ENCODE peak calls at places on chromosome 14, in four cellular contexts. One of them, this sample, is unnamed.

GRCh38 chr14:75724414-75725204 is 63.6 kb downstream of the TTLL5 start:
- DNase-seq in right cardiac atrium: peak; percentile 57
- DNase-seq in PC-3: no peak
- DNase-seq in NT2/D1: no peak
- DNase-seq in this sample: no peak

GRCh38 chr14:99515301-99516155 is 34.3 kb downstream of the CCNK start:
- DNase-seq in PC-3: no peak
- DNase-seq in NT2/D1: no peak
- DNase-seq in right cardiac atrium: no peak
- DNase-seq in this sample: no peak

GRCh38 chr14:75119056-75119455 is 7.8 kb downstream of the NEK9 start:
- DNase-seq in NT2/D1: no peak
- DNase-seq in right cardiac atrium: no peak
- DNase-seq in PC-3: peak; percentile 16
- DNase-seq in this sample: no peak

GRCh38 chr14:22898302-22898894 is 15.4 kb downstream of the REM2 start:
- DNase-seq in PC-3: peak; percentile 78
- DNase-seq in right cardiac atrium: peak; percentile 18
- DNase-seq in NT2/D1: no peak
- DNase-seq in this sample: no peak

GRCh38 chr14:89266754-89267153 is 150.3 kb downstream of the FOXN3 start:
- DNase-seq in NT2/D1: no peak
- DNase-seq in right cardiac atrium: no peak
- DNase-seq in PC-3: no peak
- DNase-seq in this sample: no peak

GRCh38 chr14:52755607-52756316 is 25.8 kb downstream of the STYX start:
- DNase-seq in right cardiac atrium: no peak
- DNase-seq in NT2/D1: no peak
- DNase-seq in PC-3: no peak
- DNase-seq in this sample: no peak

GRCh38 chr14:85762523-85762922 is 232.6 kb downstream of the FLRT2 start:
- DNase-seq in NT2/D1: no peak
- DNase-seq in PC-3: no peak
- DNase-seq in right cardiac atrium: no peak
- DNase-seq in this sample: no peak

GRCh38 chr14:37721976-37722659 is 126.7 kb downstream of the TTC6 start:
- DNase-seq in PC-3: no peak
- DNase-seq in right cardiac atrium: no peak
- DNase-seq in NT2/D1: no peak
- DNase-seq in this sample: no peak

GRCh38 chr14:104441275-104442106 is 138.1 kb upstream of the C14orf180 start:
- DNase-seq in right cardiac atrium: peak; percentile 13
- DNase-seq in NT2/D1: no peak
- DNase-seq in PC-3: no peak
- DNase-seq in this sample: peak; percentile 1

GRCh38 chr14:81427348-81428058 is 27.4 kb upstream of the STON2 start:
- DNase-seq in right cardiac atrium: peak; percentile 68
- DNase-seq in PC-3: peak; percentile 11
- DNase-seq in NT2/D1: no peak
- DNase-seq in this sample: no peak

GRCh38 chr14:33062881-33063280 is 124.2 kb downstream of the NPAS3 start:
- DNase-seq in PC-3: peak; percentile 79
- DNase-seq in right cardiac atrium: no peak
- DNase-seq in NT2/D1: no peak
- DNase-seq in this sample: no peak

GRCh38 chr14:38481939-38482678 is 226.2 kb upstream of the CLEC14A start:
- DNase-seq in PC-3: peak; percentile 66
- DNase-seq in NT2/D1: peak; percentile 3
- DNase-seq in right cardiac atrium: peak; percentile 28
- DNase-seq in this sample: no peak

GRCh38 chr14:74938873-74939495 is 15.9 kb upstream of the RPS6KL1 start:
- DNase-seq in NT2/D1: no peak
- DNase-seq in PC-3: no peak
- DNase-seq in right cardiac atrium: peak; percentile 36
- DNase-seq in this sample: no peak

GRCh38 chr14:75018684-75019083 is 16.0 kb downstream of the EIF2B2 start:
- DNase-seq in NT2/D1: no peak
- DNase-seq in PC-3: peak; percentile 71
- DNase-seq in right cardiac atrium: no peak
- DNase-seq in this sample: no peak

GRCh38 chr14:105838107-105838506 is 311.7 kb downstream of the TMEM121 start:
- DNase-seq in NT2/D1: no peak
- DNase-seq in PC-3: no peak
- DNase-seq in right cardiac atrium: no peak
- DNase-seq in this sample: no peak

GRCh38 chr14:36519431-36520321 is at the start of gene NKX2-1:
- DNase-seq in PC-3: no peak
- DNase-seq in NT2/D1: no peak
- DNase-seq in right cardiac atrium: no peak
- DNase-seq in this sample: peak; percentile 62

GRCh38 chr14:65600742-65601141 is 188.2 kb downstream of the FUT8 start:
- DNase-seq in NT2/D1: no peak
- DNase-seq in PC-3: no peak
- DNase-seq in right cardiac atrium: no peak
- DNase-seq in this sample: no peak

GRCh38 chr14:23306412-23307145 is at the start of gene BCL2L2:
- DNase-seq in NT2/D1: peak; percentile 93
- DNase-seq in right cardiac atrium: peak; percentile 98
- DNase-seq in PC-3: peak; percentile 87
- DNase-seq in this sample: peak; percentile 83

GRCh38 chr14:32382704-32383103 is 53.6 kb downstream of the AKAP6 start:
- DNase-seq in NT2/D1: no peak
- DNase-seq in PC-3: peak; percentile 59
- DNase-seq in right cardiac atrium: no peak
- DNase-seq in this sample: no peak

GRCh38 chr14:53458368-53458814 is 305.3 kb upstream of the DDHD1 start:
- DNase-seq in PC-3: peak; percentile 95
- DNase-seq in right cardiac atrium: no peak
- DNase-seq in NT2/D1: no peak
- DNase-seq in this sample: peak; percentile 24

GRCh38 chr14:102320033-102320660 is 601 bp downstream of the ZNF839 start:
- DNase-seq in PC-3: peak; percentile 32
- DNase-seq in right cardiac atrium: peak; percentile 77
- DNase-seq in NT2/D1: no peak
- DNase-seq in this sample: peak; percentile 43

GRCh38 chr14:33569844-33570716 is 380.8 kb downstream of the EGLN3 start:
- DNase-seq in right cardiac atrium: no peak
- DNase-seq in NT2/D1: no peak
- DNase-seq in PC-3: peak; percentile 73
- DNase-seq in this sample: peak; percentile 68

GRCh38 chr14:83140756-83141155 is 1607.1 kb upstream of the SEL1L start:
- DNase-seq in PC-3: no peak
- DNase-seq in NT2/D1: no peak
- DNase-seq in right cardiac atrium: no peak
- DNase-seq in this sample: no peak

GRCh38 chr14:73753887-73754880 is 40.0 kb upstream of the PNMA1 start:
- DNase-seq in right cardiac atrium: peak; percentile 74
- DNase-seq in NT2/D1: no peak
- DNase-seq in PC-3: peak; percentile 56
- DNase-seq in this sample: no peak

GRCh38 chr14:92754956-92755355 is 6.5 kb upstream of the LGMN start:
- DNase-seq in PC-3: no peak
- DNase-seq in NT2/D1: no peak
- DNase-seq in right cardiac atrium: no peak
- DNase-seq in this sample: no peak

GRCh38 chr14:64659366-64659765 is 44.9 kb upstream of the PLEKHG3 start:
- DNase-seq in PC-3: no peak
- DNase-seq in right cardiac atrium: no peak
- DNase-seq in NT2/D1: no peak
- DNase-seq in this sample: no peak

GRCh38 chr14:32635103-32635719 is 303.5 kb upstream of the NPAS3 start:
- DNase-seq in NT2/D1: no peak
- DNase-seq in PC-3: peak; percentile 48
- DNase-seq in right cardiac atrium: no peak
- DNase-seq in this sample: peak; percentile 76

GRCh38 chr14:94113490-94113889 is 3.0 kb downstream of the IFI27 start:
- DNase-seq in PC-3: no peak
- DNase-seq in right cardiac atrium: peak; percentile 77
- DNase-seq in NT2/D1: no peak
- DNase-seq in this sample: no peak

GRCh38 chr14:73245401-73246325 is 8.4 kb downstream of the PAPLN start:
- DNase-seq in NT2/D1: no peak
- DNase-seq in PC-3: no peak
- DNase-seq in right cardiac atrium: peak; percentile 87
- DNase-seq in this sample: no peak

GRCh38 chr14:91416744-91417133 is 881 bp downstream of the CCDC88C start:
- DNase-seq in right cardiac atrium: no peak
- DNase-seq in NT2/D1: no peak
- DNase-seq in PC-3: peak; percentile 28
- DNase-seq in this sample: no peak

DNA sequence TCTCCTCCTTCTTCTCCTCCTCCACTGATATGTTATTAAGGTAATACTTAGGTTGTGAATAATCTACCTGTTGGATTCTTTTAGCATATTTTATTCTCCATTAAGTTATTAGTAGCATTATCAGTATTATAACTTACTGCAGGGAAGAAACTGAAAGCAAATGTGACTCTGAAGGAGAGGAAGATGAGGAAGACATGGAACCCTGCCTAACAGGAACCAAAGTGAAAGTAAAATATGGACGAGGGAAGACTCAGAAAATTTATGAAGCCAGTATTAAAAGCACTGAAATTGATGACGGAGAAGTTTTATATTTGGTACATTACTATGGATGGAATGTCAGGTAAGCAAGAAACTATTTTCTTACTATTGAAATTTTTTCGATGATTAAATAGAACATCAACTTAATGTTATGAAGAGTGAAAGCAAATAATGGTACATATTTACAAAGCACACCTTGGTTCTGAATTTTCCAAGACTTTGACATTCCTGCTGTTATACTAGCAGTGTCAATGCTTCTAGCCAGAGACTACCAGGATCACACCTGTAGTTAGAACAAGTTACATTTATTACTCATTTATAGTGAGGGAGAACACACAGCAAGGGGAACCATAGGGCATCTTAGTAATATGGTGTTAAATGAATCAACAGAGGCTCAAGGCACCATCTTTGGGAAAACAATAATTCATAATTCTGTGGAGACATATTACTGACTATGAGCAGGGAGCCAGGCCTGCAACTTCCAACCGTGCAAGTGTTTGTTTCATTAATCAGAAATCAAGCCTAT is 42.0 kb upstream of the TOMM20L start:
- DNase-seq in right cardiac atrium: no peak
- DNase-seq in NT2/D1: no peak
- DNase-seq in PC-3: no peak
- DNase-seq in this sample: no peak
- H3K4me3 ChIP-seq in right cardiac atrium: peak overlapping the region; percentile 7
- H3K4me3 ChIP-seq in NT2/D1: no peak overlapping the region
- H3K4me3 ChIP-seq in PC-3: peak overlapping the region; percentile 40
- H3K4me3 ChIP-seq in this sample: no peak overlapping the region

GRCh38 chr14:100823488-100823887 is 2.4 kb upstream of the MEG3 start:
- DNase-seq in NT2/D1: no peak
- DNase-seq in PC-3: no peak
- DNase-seq in right cardiac atrium: no peak
- DNase-seq in this sample: no peak

GRCh38 chr14:100826371-100827139 is 637 bp downstream of the MEG3 start:
- DNase-seq in NT2/D1: no peak
- DNase-seq in right cardiac atrium: peak; percentile 58
- DNase-seq in PC-3: no peak
- DNase-seq in this sample: no peak

GRCh38 chr14:100825691-100826331 is at the start of gene MEG3:
- DNase-seq in PC-3: no peak
- DNase-seq in right cardiac atrium: peak; percentile 84
- DNase-seq in NT2/D1: no peak
- DNase-seq in this sample: no peak

GRCh38 chr14:100824156-100824555 is 1.8 kb upstream of the MEG3 start:
- DNase-seq in right cardiac atrium: peak; percentile 86
- DNase-seq in NT2/D1: no peak
- DNase-seq in PC-3: no peak
- DNase-seq in this sample: no peak

GRCh38 chr14:100824946-100825690 is 800 bp upstream of the MEG3 start:
- DNase-seq in NT2/D1: no peak
- DNase-seq in PC-3: no peak
- DNase-seq in right cardiac atrium: peak; percentile 20
- DNase-seq in this sample: no peak
- H3K4me3 ChIP-seq in NT2/D1: no peak overlapping the region
- H3K4me3 ChIP-seq in PC-3: no peak overlapping the region
- H3K4me3 ChIP-seq in right cardiac atrium: peak overlapping the region; percentile 4
- H3K4me3 ChIP-seq in this sample: no peak overlapping the region

DNA sequence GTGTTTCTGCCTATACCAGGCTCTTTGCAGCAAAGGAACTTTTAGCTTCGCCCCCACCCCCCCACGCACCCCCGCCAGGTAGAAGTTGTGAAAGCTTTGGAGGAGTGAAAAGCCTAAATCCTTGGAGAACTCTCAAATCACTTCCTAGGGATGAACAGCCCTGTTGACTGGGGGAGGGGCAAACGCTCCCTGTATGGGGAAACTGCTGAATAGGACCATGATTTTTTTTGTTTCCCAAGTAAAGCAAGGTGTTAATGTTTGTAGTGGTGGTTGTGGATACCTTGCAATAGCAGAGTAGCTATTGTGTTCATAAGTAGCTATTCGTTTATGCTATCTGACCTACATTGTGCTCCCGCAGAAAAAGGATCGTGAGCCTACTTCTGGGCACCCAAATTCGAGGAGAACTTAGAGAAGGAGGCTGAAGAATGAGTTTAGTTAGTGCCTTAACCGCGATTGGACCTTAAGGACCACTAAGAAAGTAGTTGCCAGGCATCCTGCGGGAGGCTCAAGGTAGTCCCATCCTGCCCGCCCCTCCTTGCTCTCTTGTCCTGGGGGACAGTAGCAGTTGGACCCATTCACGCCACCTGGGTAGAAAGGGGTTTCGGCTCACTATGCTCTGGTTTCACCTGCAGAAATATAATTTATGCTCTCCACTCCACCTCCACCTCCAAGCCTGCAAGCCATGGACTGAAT is 901 bp upstream of the NFKBIA start:
- DNase-seq in right cardiac atrium: peak; percentile 76
- DNase-seq in NT2/D1: no peak
- DNase-seq in PC-3: no peak
- DNase-seq in this sample: no peak
- H3K4me3 ChIP-seq in right cardiac atrium: peak overlapping the region; percentile 81
- H3K4me3 ChIP-seq in NT2/D1: peak overlapping the region; percentile 88
- H3K4me3 ChIP-seq in PC-3: peak overlapping the region; percentile 92
- H3K4me3 ChIP-seq in this sample: peak overlapping the region; percentile 86

DNA sequence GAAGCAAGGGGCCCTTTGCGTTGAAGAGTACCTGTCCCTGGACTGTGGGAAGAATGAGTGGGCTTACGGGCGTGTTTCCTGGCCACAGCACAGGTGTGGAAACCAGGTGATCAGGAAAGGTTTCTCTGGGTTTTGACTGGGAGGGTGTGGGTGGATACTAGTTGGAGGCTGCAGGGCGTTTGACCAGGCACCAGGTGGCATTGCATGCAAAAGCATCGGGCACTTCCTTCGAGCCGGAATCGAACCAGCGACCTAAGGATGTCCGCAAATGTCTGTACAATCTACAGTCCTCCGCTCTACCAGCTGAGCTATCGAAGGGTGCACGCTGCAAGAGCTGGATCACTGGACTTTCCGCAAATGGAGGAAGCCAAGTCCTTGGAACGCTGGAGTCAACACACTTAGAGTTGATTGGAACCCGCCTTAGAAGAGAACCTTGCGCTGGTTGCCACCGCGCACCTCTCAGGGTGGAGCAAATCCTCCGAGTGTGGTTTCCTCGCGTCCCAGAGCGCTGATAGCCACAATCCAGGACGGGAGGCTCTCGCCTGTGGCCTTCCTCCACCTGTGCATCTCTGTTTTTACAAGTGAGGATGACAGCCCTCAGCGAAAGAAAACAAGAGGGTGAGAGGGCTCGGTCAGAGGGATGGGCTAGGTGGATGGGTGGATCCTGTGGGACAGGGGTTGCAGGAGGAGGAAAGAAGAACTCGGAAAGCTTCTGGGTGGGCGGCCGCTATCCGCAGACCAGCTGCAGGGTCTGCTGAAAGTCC is 21.2 kb upstream of the RNASE4 start:
- DNase-seq in NT2/D1: no peak
- DNase-seq in PC-3: peak; percentile 90
- DNase-seq in right cardiac atrium: peak; percentile 76
- DNase-seq in this sample: peak; percentile 77
- H3K4me3 ChIP-seq in NT2/D1: peak overlapping the region; percentile 67
- H3K4me3 ChIP-seq in PC-3: peak overlapping the region; percentile 70
- H3K4me3 ChIP-seq in right cardiac atrium: no peak overlapping the region
- H3K4me3 ChIP-seq in this sample: peak overlapping the region; percentile 50